ENCODE peak calls at places on chromosomes 1 and 21, in five cellular contexts. One of them, this sample, is unnamed.

GRCh38 chr1:18972531-18972930 is 16.1 kb upstream of the IFFO2 start:
- DNase-seq in ELF-1: no peak
- DNase-seq in H7: no peak
- DNase-seq in AG09309: no peak
- DNase-seq in foreskin fibroblast: peak
- DNase-seq in this sample: no peak

GRCh38 chr1:170271430-170271829 is 125.7 kb downstream of the NTMT2 start:
- DNase-seq in ELF-1: no peak
- DNase-seq in H7: no peak
- DNase-seq in AG09309: no peak
- DNase-seq in foreskin fibroblast: no peak
- DNase-seq in this sample: no peak

GRCh38 chr1:163472267-163472666 is 150.5 kb downstream of the NUF2 start:
- DNase-seq in ELF-1: no peak
- DNase-seq in H7: no peak
- DNase-seq in AG09309: no peak
- DNase-seq in foreskin fibroblast: no peak
- DNase-seq in this sample: no peak

GRCh38 chr21:42019706-42020105 is 9.5 kb upstream of the ZBTB21 start:
- DNase-seq in ELF-1: no peak
- DNase-seq in H7: peak
- DNase-seq in AG09309: no peak
- DNase-seq in foreskin fibroblast: no peak
- DNase-seq in this sample: no peak

GRCh38 chr1:245604979-245605378 is 450.2 kb downstream of the KIF26B start:
- DNase-seq in ELF-1: no peak
- DNase-seq in H7: no peak
- DNase-seq in AG09309: no peak
- DNase-seq in foreskin fibroblast: peak
- DNase-seq in this sample: no peak

GRCh38 chr1:203536981-203537455 is 43.1 kb downstream of the OPTC start:
- DNase-seq in ELF-1: no peak
- DNase-seq in H7: no peak
- DNase-seq in AG09309: no peak
- DNase-seq in foreskin fibroblast: peak
- DNase-seq in this sample: no peak

GRCh38 chr1:119254067-119254720 is 113.7 kb upstream of the WARS2 start:
- DNase-seq in ELF-1: no peak
- DNase-seq in H7: no peak
- DNase-seq in AG09309: no peak
- DNase-seq in foreskin fibroblast: peak
- DNase-seq in this sample: no peak

GRCh38 chr1:180787628-180788307 is 124.9 kb upstream of the KIAA1614 start:
- DNase-seq in ELF-1: no peak
- DNase-seq in H7: no peak
- DNase-seq in AG09309: no peak
- DNase-seq in foreskin fibroblast: no peak
- DNase-seq in this sample: no peak

GRCh38 chr21:15751561-15751960 is 21.8 kb downstream of the USP25 start:
- DNase-seq in ELF-1: no peak
- DNase-seq in H7: no peak
- DNase-seq in AG09309: no peak
- DNase-seq in foreskin fibroblast: no peak
- DNase-seq in this sample: no peak

GRCh38 chr1:205014772-205015171 is 28.2 kb upstream of the CNTN2 start:
- DNase-seq in ELF-1: no peak
- DNase-seq in H7: no peak
- DNase-seq in AG09309: no peak
- DNase-seq in foreskin fibroblast: no peak
- DNase-seq in this sample: no peak

GRCh38 chr1:145778146-145778540 is 45.8 kb downstream of the RNF115 start:
- DNase-seq in ELF-1: no peak
- DNase-seq in H7: no peak
- DNase-seq in AG09309: no peak
- DNase-seq in foreskin fibroblast: peak
- DNase-seq in this sample: no peak

GRCh38 chr1:200653022-200653462 is 16.7 kb downstream of the DDX59 start:
- DNase-seq in ELF-1: no peak
- DNase-seq in H7: no peak
- DNase-seq in AG09309: no peak
- DNase-seq in foreskin fibroblast: no peak
- DNase-seq in this sample: no peak

GRCh38 chr1:186139115-186139514 is 235.9 kb downstream of the TPR start:
- DNase-seq in ELF-1: no peak
- DNase-seq in H7: no peak
- DNase-seq in AG09309: no peak
- DNase-seq in foreskin fibroblast: no peak
- DNase-seq in this sample: no peak

This sample was measured in neural progenitor cell.